ENCODE peak calls at places on chromosomes 13 and 19, in six cellular contexts. One of them, this sample, is unnamed.

GRCh38 chr13:43852923-43853404 is 26.6 kb downstream of the CCDC122 start:
- DNase-seq in HepG2: no peak
- DNase-seq in endothelial cell of umbilical vein: no peak
- DNase-seq in GM12878: no peak
- DNase-seq in A549: no peak
- DNase-seq in K562: no peak
- DNase-seq in this sample: no peak

GRCh38 chr13:105972811-105973590 is 562.5 kb downstream of the EFNB2 start:
- DNase-seq in HepG2: no peak
- DNase-seq in endothelial cell of umbilical vein: no peak
- DNase-seq in GM12878: no peak
- DNase-seq in A549: no peak
- DNase-seq in K562: no peak
- DNase-seq in this sample: no peak

GRCh38 chr19:51450730-51451307 is 7.4 kb downstream of the SIGLEC8 start:
- DNase-seq in HepG2: no peak
- DNase-seq in endothelial cell of umbilical vein: no peak
- DNase-seq in GM12878: no peak
- DNase-seq in A549: no peak
- DNase-seq in K562: no peak
- DNase-seq in this sample: no peak

GRCh38 chr19:42370667-42371066 is 19.4 kb downstream of the CNFN start:
- DNase-seq in HepG2: no peak
- DNase-seq in endothelial cell of umbilical vein: peak; percentile 16
- DNase-seq in GM12878: no peak
- DNase-seq in A549: no peak
- DNase-seq in K562: no peak
- DNase-seq in this sample: peak; percentile 22

GRCh38 chr13:83352391-83352790 is 529.9 kb downstream of the SLITRK1 start:
- DNase-seq in HepG2: no peak
- DNase-seq in endothelial cell of umbilical vein: no peak
- DNase-seq in GM12878: no peak
- DNase-seq in A549: no peak
- DNase-seq in K562: no peak
- DNase-seq in this sample: no peak

GRCh38 chr19:14434543-14435319 is 1.6 kb downstream of the PKN1 start:
- DNase-seq in HepG2: peak; percentile 72
- DNase-seq in endothelial cell of umbilical vein: peak; percentile 77
- DNase-seq in GM12878: no peak
- DNase-seq in A549: no peak
- DNase-seq in K562: peak; percentile 54
- DNase-seq in this sample: peak; percentile 64

GRCh38 chr13:20340759-20341161 is 108.6 kb upstream of the GJB6 start:
- DNase-seq in HepG2: no peak
- DNase-seq in endothelial cell of umbilical vein: no peak
- DNase-seq in GM12878: no peak
- DNase-seq in A549: no peak
- DNase-seq in K562: no peak
- DNase-seq in this sample: peak; percentile 76

GRCh38 chr13:75963318-75963717 is 327.2 kb downstream of the LMO7 start:
- DNase-seq in HepG2: peak; percentile 2
- DNase-seq in endothelial cell of umbilical vein: no peak
- DNase-seq in GM12878: no peak
- DNase-seq in A549: no peak
- DNase-seq in K562: no peak
- DNase-seq in this sample: peak; percentile 14

GRCh38 chr19:35168261-35168660 is 13.7 kb downstream of the FXYD5 start:
- DNase-seq in HepG2: no peak
- DNase-seq in endothelial cell of umbilical vein: no peak
- DNase-seq in GM12878: no peak
- DNase-seq in A549: no peak
- DNase-seq in K562: no peak
- DNase-seq in this sample: no peak

GRCh38 chr19:21483589-21484170 is 21.7 kb upstream of the ZNF429 start:
- DNase-seq in HepG2: no peak
- DNase-seq in endothelial cell of umbilical vein: no peak
- DNase-seq in GM12878: no peak
- DNase-seq in A549: no peak
- DNase-seq in K562: peak; percentile 38
- DNase-seq in this sample: peak; percentile 53

GRCh38 chr13:48320396-48320790 is 16.8 kb downstream of the RB1 start:
- DNase-seq in HepG2: no peak
- DNase-seq in endothelial cell of umbilical vein: no peak
- DNase-seq in GM12878: no peak
- DNase-seq in A549: no peak
- DNase-seq in K562: no peak
- DNase-seq in this sample: no peak

GRCh38 chr19:36060430-36060829 is 5.7 kb downstream of the WDR62 start:
- DNase-seq in HepG2: no peak
- DNase-seq in endothelial cell of umbilical vein: peak; percentile 69
- DNase-seq in GM12878: no peak
- DNase-seq in A549: peak; percentile 90
- DNase-seq in K562: peak; percentile 42
- DNase-seq in this sample: peak; percentile 30

GRCh38 chr13:40181203-40181845 is 485.1 kb downstream of the FOXO1 start:
- DNase-seq in HepG2: peak; percentile 56
- DNase-seq in endothelial cell of umbilical vein: peak; percentile 33
- DNase-seq in GM12878: no peak
- DNase-seq in A549: no peak
- DNase-seq in K562: peak; percentile 16
- DNase-seq in this sample: peak; percentile 8

GRCh38 chr13:99577934-99578917 is 77.0 kb downstream of the TM9SF2 start:
- DNase-seq in HepG2: peak; percentile 47
- DNase-seq in endothelial cell of umbilical vein: peak; percentile 29
- DNase-seq in GM12878: no peak
- DNase-seq in A549: no peak
- DNase-seq in K562: no peak
- DNase-seq in this sample: peak; percentile 24

DNA sequence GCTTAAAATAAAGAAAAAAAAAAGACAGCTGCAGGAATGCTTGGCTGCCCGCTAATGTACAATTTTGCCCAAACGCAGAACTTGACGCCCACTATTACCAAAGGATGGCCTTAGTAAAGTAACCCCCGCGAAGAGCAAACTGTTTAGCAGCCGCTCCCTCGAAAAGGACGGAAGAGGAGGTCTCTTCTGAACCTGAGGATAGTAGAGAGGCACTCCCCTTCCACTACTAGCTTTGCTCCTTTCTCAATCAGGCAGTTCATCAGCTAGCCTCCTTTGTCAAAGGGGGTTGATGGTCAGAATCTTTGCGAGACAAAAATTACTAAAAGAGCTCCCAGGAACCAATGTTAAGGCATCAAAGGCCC is 556 bp downstream of the CAB39L start:
- DNase-seq in HepG2: peak; percentile 40
- DNase-seq in endothelial cell of umbilical vein: peak; percentile 54
- DNase-seq in GM12878: no peak
- DNase-seq in A549: no peak
- DNase-seq in K562: no peak
- DNase-seq in this sample: peak; percentile 61
- TF ChIP-seq MYC in HepG2: no peak
- TF ChIP-seq MYC in endothelial cell of umbilical vein: no peak
- TF ChIP-seq MYC in GM12878: no peak
- TF ChIP-seq MYC in A549: no peak
- TF ChIP-seq MYC in K562: no peak
- TF ChIP-seq MYC in this sample: no peak

GRCh38 chr19:1933245-1933644 is 7.7 kb upstream of the CSNK1G2 start:
- DNase-seq in HepG2: no peak
- DNase-seq in endothelial cell of umbilical vein: no peak
- DNase-seq in GM12878: no peak
- DNase-seq in A549: no peak
- DNase-seq in K562: no peak
- DNase-seq in this sample: no peak

GRCh38 chr19:1936916-1937610 is 3.9 kb upstream of the CSNK1G2 start:
- DNase-seq in HepG2: no peak
- DNase-seq in endothelial cell of umbilical vein: no peak
- DNase-seq in GM12878: no peak
- DNase-seq in A549: no peak
- DNase-seq in K562: no peak
- DNase-seq in this sample: no peak

GRCh38 chr19:1936430-1936829 is 4.5 kb upstream of the CSNK1G2 start:
- DNase-seq in HepG2: no peak
- DNase-seq in endothelial cell of umbilical vein: no peak
- DNase-seq in GM12878: no peak
- DNase-seq in A549: no peak
- DNase-seq in K562: no peak
- DNase-seq in this sample: no peak

GRCh38 chr19:1933942-1934341 is 7.0 kb upstream of the CSNK1G2 start:
- DNase-seq in HepG2: no peak
- DNase-seq in endothelial cell of umbilical vein: no peak
- DNase-seq in GM12878: no peak
- DNase-seq in A549: no peak
- DNase-seq in K562: no peak
- DNase-seq in this sample: no peak

DNA sequence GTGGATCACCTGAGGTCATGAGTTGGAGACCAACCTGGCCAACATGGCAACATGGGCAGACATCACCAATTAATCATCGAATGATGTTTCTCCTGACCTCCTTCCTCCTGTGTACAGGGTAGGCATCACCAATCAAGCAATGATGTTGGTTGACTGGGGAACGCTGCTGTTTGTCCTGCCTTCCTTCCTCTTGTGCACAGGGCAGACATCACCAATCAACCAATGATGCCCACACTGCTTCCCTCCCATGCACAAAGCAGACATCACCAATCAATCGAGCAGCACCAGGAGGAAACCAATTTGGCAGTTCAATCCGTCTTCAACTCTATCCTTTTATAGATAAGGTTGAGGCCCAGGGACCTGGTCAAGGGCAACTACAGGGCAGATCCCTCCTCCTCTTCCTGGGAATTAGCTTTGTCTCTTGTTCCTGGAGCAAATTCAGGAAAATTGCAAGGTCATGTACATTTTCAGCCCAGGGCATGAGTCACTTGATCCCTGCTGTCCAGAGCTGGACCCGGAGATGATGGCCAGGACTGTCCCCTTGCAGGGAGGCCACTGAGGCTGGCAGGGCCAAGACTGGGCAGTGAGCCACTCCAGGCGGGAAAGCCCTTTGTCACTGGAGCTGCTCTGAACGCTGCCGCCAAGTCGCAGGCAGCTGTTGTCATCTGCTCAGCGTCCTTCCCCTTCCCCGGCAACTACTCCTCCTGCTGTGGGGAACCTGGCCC is 5.3 kb upstream of the CSNK1G2 start:
- DNase-seq in HepG2: peak; percentile 62
- DNase-seq in endothelial cell of umbilical vein: peak; percentile 21
- DNase-seq in GM12878: no peak
- DNase-seq in A549: no peak
- DNase-seq in K562: no peak
- DNase-seq in this sample: peak; percentile 58
- H3K4me3 ChIP-seq in HepG2: no peak overlapping the region
- H3K4me3 ChIP-seq in endothelial cell of umbilical vein: no peak overlapping the region
- H3K4me3 ChIP-seq in GM12878: no peak overlapping the region
- H3K4me3 ChIP-seq in A549: no peak overlapping the region
- H3K4me3 ChIP-seq in K562: no peak overlapping the region
- H3K4me3 ChIP-seq in this sample: no peak overlapping the region

GRCh38 chr13:51221674-51222509 is at the start of gene FAM124A:
- DNase-seq in HepG2: no peak
- DNase-seq in endothelial cell of umbilical vein: peak; percentile 26
- DNase-seq in GM12878: no peak
- DNase-seq in A549: peak; percentile 11
- DNase-seq in K562: peak; percentile 62
- DNase-seq in this sample: peak; percentile 75

GRCh38 chr13:51221108-51221507 is 1.1 kb upstream of the FAM124A start:
- DNase-seq in HepG2: no peak
- DNase-seq in endothelial cell of umbilical vein: no peak
- DNase-seq in GM12878: no peak
- DNase-seq in A549: no peak
- DNase-seq in K562: no peak
- DNase-seq in this sample: no peak

GRCh38 chr13:51222510-51223283 is 499 bp downstream of the FAM124A start:
- DNase-seq in HepG2: no peak
- DNase-seq in endothelial cell of umbilical vein: peak; percentile 36
- DNase-seq in GM12878: no peak
- DNase-seq in A549: peak; percentile 12
- DNase-seq in K562: no peak
- DNase-seq in this sample: peak; percentile 26

GRCh38 chr13:51225034-51225433 is 2.8 kb downstream of the FAM124A start:
- DNase-seq in HepG2: no peak
- DNase-seq in endothelial cell of umbilical vein: no peak
- DNase-seq in GM12878: no peak
- DNase-seq in A549: no peak
- DNase-seq in K562: no peak
- DNase-seq in this sample: peak; percentile 67

DNA sequence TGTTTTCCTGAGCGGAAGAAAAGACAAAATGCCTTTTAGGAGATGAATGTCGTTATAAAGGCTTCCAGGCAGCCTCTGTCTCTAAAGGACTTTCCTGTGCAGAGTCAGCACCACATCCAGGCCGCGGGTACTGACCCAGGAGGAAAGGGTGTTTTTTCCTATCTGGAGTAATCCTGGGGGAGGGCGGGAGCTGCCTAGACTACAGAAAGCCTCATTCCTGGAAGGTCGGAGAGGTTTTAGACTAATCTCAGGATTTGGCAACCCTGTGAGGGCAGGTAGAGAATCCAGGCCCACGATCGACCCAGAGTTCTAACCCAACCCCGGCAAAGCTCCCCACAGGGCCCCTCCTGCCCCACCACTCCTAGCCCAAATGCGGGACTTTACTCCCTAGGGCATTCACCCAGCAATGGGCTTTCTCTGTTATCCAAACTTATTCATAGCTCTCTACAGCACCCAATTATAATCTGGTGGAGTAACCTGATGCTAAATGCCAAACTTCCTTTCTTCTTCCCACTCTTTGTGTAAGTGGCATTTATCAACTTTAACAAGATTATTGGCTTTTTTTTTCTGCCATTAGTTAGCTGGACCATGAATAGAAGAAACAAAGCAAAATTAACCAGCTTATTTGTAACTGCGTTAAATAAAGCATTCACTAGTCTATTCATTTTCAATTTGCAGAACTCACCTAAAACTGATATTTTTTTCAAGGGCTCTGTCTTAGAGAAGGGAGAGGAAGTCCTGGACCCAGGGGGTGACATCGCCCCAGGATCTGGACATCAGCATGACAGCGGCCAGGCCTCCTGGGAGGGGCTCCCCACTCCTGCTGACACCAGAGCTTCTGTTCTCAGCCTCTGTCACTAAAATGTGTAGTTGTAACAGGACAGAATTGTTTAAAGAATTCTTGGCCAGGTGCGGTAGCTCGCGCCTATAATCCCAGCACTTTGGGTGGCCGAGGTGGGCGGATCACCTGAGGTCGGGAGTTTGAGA is 1.4 kb downstream of the FAM124A start:
- DNase-seq in HepG2: no peak
- DNase-seq in endothelial cell of umbilical vein: peak; percentile 18
- DNase-seq in GM12878: no peak
- DNase-seq in A549: no peak
- DNase-seq in K562: no peak
- DNase-seq in this sample: no peak
- TF ChIP-seq MYC in HepG2: no peak
- TF ChIP-seq MYC in endothelial cell of umbilical vein: no peak
- TF ChIP-seq MYC in GM12878: no peak
- TF ChIP-seq MYC in A549: no peak
- TF ChIP-seq MYC in K562: no peak
- TF ChIP-seq MYC in this sample: no peak

GRCh38 chr19:1575323-1576241 is 7.5 kb upstream of the MEX3D start:
- DNase-seq in HepG2: no peak
- DNase-seq in endothelial cell of umbilical vein: no peak
- DNase-seq in GM12878: no peak
- DNase-seq in A549: no peak
- DNase-seq in K562: peak; percentile 7
- DNase-seq in this sample: no peak
- H3K4me3 ChIP-seq in HepG2: no peak overlapping the region
- H3K4me3 ChIP-seq in endothelial cell of umbilical vein: no peak overlapping the region
- H3K4me3 ChIP-seq in GM12878: no peak overlapping the region
- H3K4me3 ChIP-seq in A549: no peak overlapping the region
- H3K4me3 ChIP-seq in K562: no peak overlapping the region
- H3K4me3 ChIP-seq in this sample: no peak overlapping the region

GRCh38 chr19:29662604-29663404 is 2.5 kb upstream of the PLEKHF1 start:
- DNase-seq in HepG2: no peak
- DNase-seq in endothelial cell of umbilical vein: peak; percentile 69
- DNase-seq in GM12878: no peak
- DNase-seq in A549: no peak
- DNase-seq in K562: peak; percentile 46
- DNase-seq in this sample: no peak
- TF ChIP-seq MYC in HepG2: no peak
- TF ChIP-seq MYC in endothelial cell of umbilical vein: no peak
- TF ChIP-seq MYC in GM12878: no peak
- TF ChIP-seq MYC in A549: no peak
- TF ChIP-seq MYC in K562: no peak
- TF ChIP-seq MYC in this sample: no peak